ENCODE peak calls at places on chromosomes 11 and 22, in five cellular contexts. A is activated CD4-positive, alpha-beta memory T cell treated with anti-CD3 and anti-CD28 coated beads for 36 hours; V is fibroblast of lung; S is stimulated activated CD4-positive, alpha-beta T cell treated with anti-CD3 and anti-CD28 coated beads, Interleukin-2, amount 100 ng/mL, for 48 hours; J is CD8-positive, alpha-beta T cell. M is an unnamed sample.
A peak's percentile ranks its signal among the peaks of the same experiment; 100 is the strongest.

GRCh38 chr22:37893583-37893983 is 12.5 kb upstream of the MICALL1 start:
- DNase-seq in V (no peak), A (no peak), S (no peak), J (no peak), M (no peak)

GRCh38 chr11:1875093-1875785 is 16.5 kb downstream of the PRR33 start:
- DNase-seq in V (no peak), S (no peak), J (no peak), A (no peak), M (peak; percentile 23)

GRCh38 chr22:45965565-45965962 is 11.4 kb downstream of the WNT7B start:
- DNase-seq in A (no peak), V (no peak), S (no peak), J (no peak), M (no peak)

GRCh38 chr11:578276-579035 is 2.2 kb downstream of the PHRF1 start:
- DNase-seq in V (no peak), A (no peak), S (no peak), J (no peak), M (no peak)

GRCh38 chr11:36016263-36016662 is 72.4 kb downstream of the LDLRAD3 start:
- DNase-seq in S (no peak), A (no peak), J (no peak), V (no peak), M (no peak)

GRCh38 chr11:130101661-130102060 is 32.0 kb downstream of the APLP2 start:
- DNase-seq in S (no peak), V (no peak), A (no peak), J (no peak), M (no peak)

GRCh38 chr11:134333312-134333711 is 1.5 kb downstream of the GLB1L2 start:
- DNase-seq in A (no peak), S (no peak), V (no peak), J (no peak), M (no peak)

GRCh38 chr22:39905686-39906085 is 4.8 kb downstream of the GRAP2 start:
- DNase-seq in S (no peak), A (peak; percentile 52), J (no peak), V (no peak), M (no peak)

GRCh38 chr11:70711911-70712185 is 313.5 kb downstream of the CTTN start:
- DNase-seq in V (no peak), S (no peak), A (no peak), J (no peak), M (no peak)

GRCh38 chr11:10488581-10489443 is 33.7 kb downstream of the AMPD3 start:
- DNase-seq in J (no peak), S (no peak), V (no peak), A (no peak), M (no peak)

GRCh38 chr22:40367342-40367741 is 3.1 kb upstream of the SGSM3 start:
- DNase-seq in S (no peak), J (no peak), A (no peak), V (no peak), M (no peak)

GRCh38 chr11:120432056-120433018 is 79.2 kb upstream of the GRIK4 start:
- DNase-seq in V (peak; percentile 99), J (no peak), A (peak; percentile 11), S (peak; percentile 2), M (no peak)

GRCh38 chr11:82682003-82682751 is 51.5 kb downstream of the FAM181B start:
- DNase-seq in J (no peak), S (no peak), V (peak; percentile 63), A (no peak), M (peak; percentile 32)